ENCODE peak calls at places on chromosomes 5 and 9, in ten cellular contexts. D, G, P, W, S, J, M, H, U and L are unnamed samples.

GRCh38 chr9:3475300-3476020 is 50.3 kb downstream of the RFX3 start:
- DNase-seq in D (no peak), H (no peak), W (no peak), J (no peak), U (no peak), P (peak; percentile 38), S (no peak), M (no peak), G (no peak), L (no peak)

GRCh38 chr9:75390951-75391350 is 302.6 kb downstream of the OSTF1 start:
- DNase-seq in W (no peak), H (no peak), U (no peak), D (no peak), J (no peak), P (no peak), M (no peak), S (no peak), G (no peak), L (no peak)

GRCh38 chr9:87556821-87557220 is 59.2 kb downstream of the DAPK1 start:
- DNase-seq in G (no peak), H (peak; percentile 23), U (no peak), S (no peak), W (no peak), P (no peak), M (no peak), D (no peak), J (no peak), L (no peak)

GRCh38 chr5:53368966-53369605 is 111.3 kb upstream of the FST start:
- DNase-seq in U (no peak), D (no peak), H (no peak), W (no peak), P (no peak), G (no peak), J (no peak), S (no peak), M (no peak), L (no peak)

GRCh38 chr5:155954739-155955445 is 372.1 kb upstream of the SGCD start:
- DNase-seq in J (no peak), W (no peak), G (peak; percentile 34), U (no peak), H (no peak), P (no peak), M (peak; percentile 55), S (no peak), D (no peak), L (no peak)

GRCh38 chr9:32589083-32589713 is 16.2 kb upstream of the NDUFB6 start:
- DNase-seq in G (no peak), M (peak; percentile 38), W (no peak), H (no peak), J (no peak), D (no peak), U (no peak), P (no peak), S (peak; percentile 65), L (no peak)

GRCh38 chr9:8349369-8349768 is 549.8 kb upstream of the DMAC1 start:
- DNase-seq in M (no peak), S (no peak), U (no peak), P (no peak), H (no peak), G (no peak), J (no peak), W (no peak), D (no peak), L (no peak)

GRCh38 chr5:76669245-76669644 is 46.0 kb upstream of the F2RL2 start:
- DNase-seq in H (no peak), M (no peak), D (no peak), G (no peak), W (no peak), J (no peak), P (no peak), S (no peak), U (no peak), L (no peak)

GRCh38 chr9:116980582-116980981 is 293.5 kb downstream of the TRIM32 start:
- DNase-seq in M (no peak), H (no peak), S (no peak), G (no peak), U (no peak), D (no peak), J (no peak), W (no peak), P (no peak), L (no peak)

GRCh38 chr9:8036914-8037524 is 237.4 kb upstream of the DMAC1 start:
- DNase-seq in H (no peak), G (no peak), J (no peak), D (no peak), S (no peak), M (no peak), U (no peak), W (no peak), P (no peak), L (no peak)

GRCh38 chr5:134567651-134568338 is 42.3 kb downstream of the JADE2 start:
- DNase-seq in G (no peak), U (no peak), S (peak; percentile 74), H (no peak), W (no peak), M (peak; percentile 88), D (no peak), P (no peak), J (no peak), L (peak; percentile 50)

GRCh38 chr9:137023583-137023991 is 4.5 kb downstream of the ABCA2 start:
- DNase-seq in D (no peak), U (peak; percentile 35), G (no peak), M (no peak), S (no peak), J (no peak), P (no peak), W (no peak), H (no peak), L (no peak)

GRCh38 chr5:58407042-58407709 is 52.7 kb downstream of the PLK2 start:
- DNase-seq in H (no peak), J (no peak), P (no peak), S (peak; percentile 89), M (peak; percentile 69), U (no peak), G (peak; percentile 51), D (peak; percentile 69), W (peak; percentile 24), L (peak; percentile 57)

GRCh38 chr5:111198281-111198948 is 25.8 kb upstream of the CAMK4 start:
- DNase-seq in H (no peak), W (no peak), S (no peak), M (no peak), J (no peak), D (no peak), G (no peak), P (no peak), U (no peak), L (no peak)

GRCh38 chr5:78638423-78638822 is 10.1 kb downstream of the LHFPL2 start:
- DNase-seq in W (peak; percentile 93), M (peak; percentile 94), G (peak; percentile 59), J (no peak), D (peak; percentile 98), P (no peak), H (no peak), S (peak; percentile 93), U (peak; percentile 43), L (peak; percentile 96)

GRCh38 chr5:84181093-84181492 is 203.6 kb downstream of the EDIL3 start:
- DNase-seq in H (peak; percentile 52), U (no peak), G (no peak), D (no peak), P (no peak), J (no peak), S (peak; percentile 9), M (no peak), W (no peak), L (no peak)

GRCh38 chr5:7878381-7878873 is 9.5 kb downstream of the MTRR start:
- DNase-seq in U (no peak), J (no peak), H (no peak), S (peak; percentile 83), D (peak; percentile 16), W (no peak), M (peak; percentile 53), G (no peak), P (peak; percentile 33), L (peak; percentile 19)

GRCh38 chr9:114497727-114498382 is 7.4 kb downstream of the WHRN start:
- DNase-seq in M (no peak), G (no peak), S (no peak), H (no peak), U (no peak), P (no peak), D (no peak), J (no peak), W (no peak), L (no peak)